ENCODE peak calls at places on chromosome 15, in six cellular contexts. B is IMR-90, L is brain microvascular endothelial cell, N is fibroblast of lung, U is ovary, Q is psoas muscle. E is an unnamed sample.

GRCh38 chr15:74837482-74837881 is 5.5 kb downstream of the ULK3 start:
- DNase-seq in B (no peak), L (no peak), N (no peak), U (no peak), Q (no peak), E (no peak)

GRCh38 chr15:36943496-36944361 is 156.6 kb downstream of the MEIS2 start:
- DNase-seq in B (no peak), L (no peak), N (no peak), U (no peak), Q (no peak), E (no peak)

GRCh38 chr15:93982226-93982641 is 249.1 kb upstream of the MCTP2 start:
- DNase-seq in B (no peak), L (no peak), N (no peak), U (peak), Q (peak), E (no peak)

GRCh38 chr15:32123473-32123872 is 93.2 kb downstream of the CHRNA7 start:
- DNase-seq in B (no peak), L (no peak), N (no peak), U (no peak), Q (no peak), E (no peak)

GRCh38 chr15:65245096-65245849 is 34.0 kb upstream of the CILP start:
- DNase-seq in B (peak), L (peak), N (peak), U (peak), Q (peak), E (peak)

GRCh38 chr15:28269097-28269496 is 52.9 kb downstream of the HERC2 start:
- DNase-seq in B (no peak), L (no peak), N (no peak), U (no peak), Q (no peak), E (no peak)

GRCh38 chr15:64877435-64877834 is 34.3 kb upstream of the ANKDD1A start:
- DNase-seq in B (no peak), L (no peak), N (peak), U (peak), Q (peak), E (no peak)

GRCh38 chr15:93047621-93048425 is 41.2 kb downstream of the RGMA start:
- DNase-seq in B (no peak), L (no peak), N (no peak), U (no peak), Q (no peak), E (no peak)

GRCh38 chr15:31439328-31439727 is 112.7 kb downstream of the KLF13 start:
- DNase-seq in B (no peak), L (no peak), N (no peak), U (no peak), Q (no peak), E (no peak)

GRCh38 chr15:89332446-89332845 is 2.2 kb downstream of the POLG start:
- DNase-seq in B (peak), L (peak), N (peak), U (no peak), Q (no peak), E (no peak)

GRCh38 chr15:97401970-97402369 is 558.5 kb upstream of the ARRDC4 start:
- DNase-seq in B (no peak), L (no peak), N (no peak), U (no peak), Q (no peak), E (no peak)

GRCh38 chr15:25060472-25060803 is 105.7 kb downstream of the SNRPN start:
- DNase-seq in B (no peak), L (no peak), N (no peak), U (no peak), Q (no peak), E (no peak)

GRCh38 chr15:64947211-64947610 is 35.5 kb downstream of the ANKDD1A start:
- DNase-seq in B (no peak), L (no peak), N (no peak), U (no peak), Q (no peak), E (no peak)

GRCh38 chr15:64883997-64884511 is 27.6 kb upstream of the ANKDD1A start:
- DNase-seq in B (peak), L (peak), N (peak), U (no peak), Q (peak), E (peak)

GRCh38 chr15:35319354-35319753 is 226.6 kb downstream of the DPH6 start:
- DNase-seq in B (no peak), L (no peak), N (no peak), U (no peak), Q (no peak), E (no peak)

GRCh38 chr15:31740203-31740602 is 290.1 kb upstream of the CHRNA7 start:
- DNase-seq in B (no peak), L (no peak), N (no peak), U (no peak), Q (no peak), E (no peak)

GRCh38 chr15:94864600-94864999 is 633.2 kb downstream of the MCTP2 start:
- DNase-seq in B (no peak), L (no peak), N (no peak), U (no peak), Q (no peak), E (no peak)

DNA sequence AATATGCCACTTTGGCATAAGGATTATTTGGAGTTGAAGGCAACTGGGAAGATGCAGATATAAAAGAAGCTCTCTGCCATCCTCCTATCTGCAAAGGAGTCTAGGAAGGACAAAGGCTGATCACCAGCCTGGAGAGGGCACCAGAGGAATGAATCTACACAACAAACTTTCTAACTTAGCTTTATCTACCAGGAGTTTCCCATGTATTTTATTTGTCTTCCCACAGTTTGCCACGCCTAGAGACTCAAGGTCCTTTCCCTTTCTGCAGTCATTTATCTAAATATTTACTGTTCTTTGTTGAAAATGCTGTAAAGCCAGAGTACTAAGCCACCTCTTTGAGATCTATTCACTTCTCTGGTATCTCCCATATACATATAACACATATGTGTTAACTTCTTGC is 32.2 kb downstream of the GPR176 start:
- DNase-seq in B (peak), L (peak), N (peak), U (no peak), Q (no peak), E (peak)
- TF ChIP-seq CTCF in B (peak), L (peak), N (peak), U (no peak), Q (peak), E (peak)

GRCh38 chr15:62605292-62605691 is 437.3 kb upstream of the TPM1 start:
- DNase-seq in B (no peak), L (no peak), N (no peak), U (no peak), Q (no peak), E (no peak)
- TF ChIP-seq CTCF in B (no peak), L (no peak), N (no peak), U (no peak), Q (no peak), E (no peak)

GRCh38 chr15:60299452-60300047 is 98.2 kb downstream of the ANXA2 start:
- DNase-seq in B (no peak), L (no peak), N (peak), U (peak), Q (no peak), E (peak)
- TF ChIP-seq CTCF in B (no peak), L (peak), N (no peak), U (no peak), Q (no peak), E (peak)

DNA sequence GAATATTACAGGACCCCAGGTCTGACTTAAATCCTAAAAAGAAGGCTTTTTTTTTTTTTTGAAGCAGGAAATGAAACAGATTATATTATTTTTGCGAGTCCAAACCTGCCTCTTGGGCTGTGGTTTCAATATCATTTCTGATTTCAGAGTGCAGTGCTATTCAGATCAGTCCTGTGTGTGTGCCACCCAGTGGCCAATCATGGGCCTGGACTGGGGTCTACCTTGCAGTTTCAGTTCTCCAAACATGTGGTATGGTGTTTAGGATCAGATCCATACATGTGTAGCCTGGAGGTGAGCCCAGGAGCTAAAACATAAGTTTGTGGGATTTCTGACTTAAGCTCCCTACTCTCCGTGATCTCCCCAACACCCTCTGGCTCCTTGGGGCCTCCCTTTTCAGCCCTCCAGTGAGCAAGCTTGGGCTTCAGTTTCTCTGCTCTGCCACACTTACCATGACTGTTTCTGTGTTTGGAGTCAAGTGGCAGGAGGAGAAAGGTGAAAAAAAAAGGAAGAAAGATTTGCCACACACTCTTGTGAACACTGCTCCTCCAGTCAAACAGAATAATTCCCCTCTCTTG is 12.1 kb upstream of the THSD4 start:
- DNase-seq in B (peak), L (peak), N (peak), U (no peak), Q (no peak), E (peak)
- TF ChIP-seq CTCF in B (peak), L (peak), N (peak), U (no peak), Q (peak), E (peak)

GRCh38 chr15:100703032-100703578 is 100.7 kb downstream of the ASB7 start:
- DNase-seq in B (peak), L (peak), N (peak), U (peak), Q (no peak), E (peak)
- TF ChIP-seq CTCF in B (no peak), L (peak), N (no peak), U (no peak), Q (no peak), E (peak)

GRCh38 chr15:60592386-60593339 is 113.7 kb upstream of the ICE2 start:
- DNase-seq in B (peak), L (peak), N (peak), U (peak), Q (peak), E (peak)
- TF ChIP-seq CTCF in B (peak), L (peak), N (no peak), U (peak), Q (peak), E (no peak)

DNA sequence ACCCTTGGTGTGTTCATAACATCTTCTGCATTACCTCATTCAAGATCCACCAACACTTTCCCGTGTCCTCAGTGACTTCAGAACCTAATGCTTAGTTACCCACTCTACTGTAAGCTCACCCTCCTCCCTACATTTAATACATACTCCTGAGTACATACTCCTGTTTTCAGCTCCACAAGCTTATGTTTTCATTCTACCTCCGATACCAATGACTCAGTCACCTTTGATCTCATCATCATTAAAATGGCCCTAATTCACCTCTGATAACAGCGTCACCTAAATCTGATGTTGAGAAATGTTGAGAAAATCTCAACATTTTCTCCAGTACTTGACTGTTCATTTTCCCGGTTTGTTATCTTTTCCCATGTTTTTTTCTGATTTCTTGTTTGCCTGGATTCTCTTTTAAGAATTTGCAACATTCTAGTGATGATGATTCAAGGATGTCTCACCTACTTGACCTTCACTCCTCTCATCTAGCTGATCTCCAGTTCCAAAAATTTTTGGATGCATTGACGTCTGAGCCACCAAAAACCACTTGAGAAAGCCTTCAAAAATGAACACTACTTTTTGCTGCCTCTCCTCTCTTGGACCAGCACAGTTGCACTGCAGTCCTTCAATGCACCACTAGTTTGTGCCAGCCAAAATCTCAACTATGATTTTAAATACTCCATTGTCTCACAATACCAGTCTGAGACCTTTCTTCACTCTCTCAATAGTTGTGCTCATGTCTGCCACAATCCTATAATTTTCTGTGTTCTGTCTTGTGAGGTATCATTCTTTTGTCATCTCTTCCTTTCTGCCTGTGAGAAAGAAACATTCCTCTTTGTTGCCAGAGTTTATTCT is 220.7 kb upstream of the SEMA6D start:
- DNase-seq in B (no peak), L (no peak), N (no peak), U (no peak), Q (no peak), E (no peak)
- TF ChIP-seq CTCF in B (peak), L (peak), N (peak), U (no peak), Q (no peak), E (peak)